ENCODE peak calls at places on chromosomes 7 and 10, in eight cellular contexts. One of them, this sample, is unnamed.

GRCh38 chr10:24440817-24441790 is 232.2 kb downstream of the KIAA1217 start:
- DNase-seq in ascending aorta: no peak
- DNase-seq in AG10803: peak; percentile 63
- DNase-seq in glutamatergic neuron: peak; percentile 47
- DNase-seq in HFFc6: peak; percentile 51
- DNase-seq in PC-3: peak; percentile 38
- DNase-seq in ovary: no peak
- DNase-seq in WERI-Rb-1: no peak
- DNase-seq in this sample: no peak

GRCh38 chr10:101226506-101226887 is 2.8 kb downstream of the LBX1 start:
- DNase-seq in HFFc6: no peak
- DNase-seq in PC-3: no peak
- DNase-seq in AG10803: no peak
- DNase-seq in glutamatergic neuron: no peak
- DNase-seq in ascending aorta: no peak
- DNase-seq in ovary: no peak
- DNase-seq in WERI-Rb-1: no peak
- DNase-seq in this sample: no peak

GRCh38 chr10:37739181-37739580 is 118.2 kb downstream of the ZNF248 start:
- DNase-seq in AG10803: no peak
- DNase-seq in WERI-Rb-1: no peak
- DNase-seq in PC-3: no peak
- DNase-seq in glutamatergic neuron: no peak
- DNase-seq in ovary: no peak
- DNase-seq in ascending aorta: no peak
- DNase-seq in HFFc6: no peak
- DNase-seq in this sample: no peak

GRCh38 chr7:595621-596010 is 76.0 kb upstream of the PDGFA start:
- DNase-seq in glutamatergic neuron: no peak
- DNase-seq in HFFc6: no peak
- DNase-seq in WERI-Rb-1: no peak
- DNase-seq in AG10803: no peak
- DNase-seq in ascending aorta: no peak
- DNase-seq in PC-3: no peak
- DNase-seq in ovary: no peak
- DNase-seq in this sample: no peak

GRCh38 chr7:109967401-109967800 is 1123.5 kb upstream of the LRRN3 start:
- DNase-seq in ovary: no peak
- DNase-seq in WERI-Rb-1: no peak
- DNase-seq in AG10803: no peak
- DNase-seq in glutamatergic neuron: no peak
- DNase-seq in HFFc6: no peak
- DNase-seq in ascending aorta: no peak
- DNase-seq in PC-3: peak; percentile 55
- DNase-seq in this sample: no peak

GRCh38 chr10:75201793-75202307 is 8.7 kb upstream of the VDAC2 start:
- DNase-seq in AG10803: no peak
- DNase-seq in PC-3: peak; percentile 71
- DNase-seq in ascending aorta: peak; percentile 44
- DNase-seq in ovary: no peak
- DNase-seq in glutamatergic neuron: no peak
- DNase-seq in HFFc6: no peak
- DNase-seq in WERI-Rb-1: no peak
- DNase-seq in this sample: no peak

GRCh38 chr7:135710417-135711138 is 17.4 kb downstream of the SLC13A4 start:
- DNase-seq in WERI-Rb-1: no peak
- DNase-seq in AG10803: no peak
- DNase-seq in HFFc6: no peak
- DNase-seq in PC-3: peak; percentile 6
- DNase-seq in ascending aorta: no peak
- DNase-seq in ovary: no peak
- DNase-seq in glutamatergic neuron: no peak
- DNase-seq in this sample: no peak

GRCh38 chr10:100775346-100775745 is 30.0 kb downstream of the PAX2 start:
- DNase-seq in AG10803: peak; percentile 8
- DNase-seq in ovary: no peak
- DNase-seq in ascending aorta: no peak
- DNase-seq in WERI-Rb-1: no peak
- DNase-seq in HFFc6: no peak
- DNase-seq in glutamatergic neuron: no peak
- DNase-seq in PC-3: no peak
- DNase-seq in this sample: peak; percentile 22

GRCh38 chr10:70579234-70580002 is 23.1 kb downstream of the PRF1 start:
- DNase-seq in PC-3: peak; percentile 33
- DNase-seq in ascending aorta: no peak
- DNase-seq in glutamatergic neuron: no peak
- DNase-seq in ovary: no peak
- DNase-seq in AG10803: no peak
- DNase-seq in WERI-Rb-1: no peak
- DNase-seq in HFFc6: no peak
- DNase-seq in this sample: no peak

GRCh38 chr7:103870664-103871063 is 118.8 kb downstream of the RELN start:
- DNase-seq in glutamatergic neuron: no peak
- DNase-seq in WERI-Rb-1: no peak
- DNase-seq in AG10803: no peak
- DNase-seq in ascending aorta: no peak
- DNase-seq in ovary: no peak
- DNase-seq in HFFc6: no peak
- DNase-seq in PC-3: no peak
- DNase-seq in this sample: no peak

GRCh38 chr7:22860784-22861482 is 38.3 kb upstream of the TOMM7 start:
- DNase-seq in ovary: no peak
- DNase-seq in AG10803: peak; percentile 59
- DNase-seq in glutamatergic neuron: peak; percentile 44
- DNase-seq in WERI-Rb-1: peak; percentile 64
- DNase-seq in HFFc6: no peak
- DNase-seq in PC-3: peak; percentile 36
- DNase-seq in ascending aorta: no peak
- DNase-seq in this sample: no peak

GRCh38 chr10:132186488-132187413 is at the start of gene DPYSL4:
- DNase-seq in AG10803: peak; percentile 5
- DNase-seq in ascending aorta: no peak
- DNase-seq in glutamatergic neuron: peak; percentile 53
- DNase-seq in PC-3: peak; percentile 10
- DNase-seq in ovary: no peak
- DNase-seq in WERI-Rb-1: no peak
- DNase-seq in HFFc6: no peak
- DNase-seq in this sample: no peak

GRCh38 chr10:49351669-49352068 is 44.2 kb downstream of the DRGX start:
- DNase-seq in WERI-Rb-1: no peak
- DNase-seq in HFFc6: no peak
- DNase-seq in AG10803: no peak
- DNase-seq in glutamatergic neuron: no peak
- DNase-seq in ovary: no peak
- DNase-seq in PC-3: peak; percentile 78
- DNase-seq in ascending aorta: no peak
- DNase-seq in this sample: no peak

GRCh38 chr10:43322321-43322720 is 49.1 kb upstream of the FXYD4 start:
- DNase-seq in HFFc6: no peak
- DNase-seq in glutamatergic neuron: no peak
- DNase-seq in ascending aorta: no peak
- DNase-seq in AG10803: no peak
- DNase-seq in PC-3: no peak
- DNase-seq in WERI-Rb-1: no peak
- DNase-seq in ovary: no peak
- DNase-seq in this sample: no peak

GRCh38 chr10:62437696-62438095 is 63.5 kb downstream of the ZNF365 start:
- DNase-seq in ovary: no peak
- DNase-seq in ascending aorta: no peak
- DNase-seq in AG10803: peak; percentile 92
- DNase-seq in PC-3: peak; percentile 100
- DNase-seq in glutamatergic neuron: no peak
- DNase-seq in WERI-Rb-1: peak; percentile 9
- DNase-seq in HFFc6: peak; percentile 88
- DNase-seq in this sample: no peak

GRCh38 chr7:121006731-121007315 is 18.3 kb downstream of the CPED1 start:
- DNase-seq in ascending aorta: no peak
- DNase-seq in PC-3: no peak
- DNase-seq in AG10803: no peak
- DNase-seq in ovary: no peak
- DNase-seq in WERI-Rb-1: no peak
- DNase-seq in glutamatergic neuron: no peak
- DNase-seq in HFFc6: no peak
- DNase-seq in this sample: no peak

GRCh38 chr10:102381983-102382382 is 13.5 kb upstream of the NFKB2 start:
- DNase-seq in AG10803: no peak
- DNase-seq in WERI-Rb-1: no peak
- DNase-seq in ovary: no peak
- DNase-seq in glutamatergic neuron: no peak
- DNase-seq in PC-3: no peak
- DNase-seq in HFFc6: no peak
- DNase-seq in ascending aorta: no peak
- DNase-seq in this sample: no peak

GRCh38 chr10:50417906-50418697 is 166.8 kb upstream of the ASAH2 start:
- DNase-seq in HFFc6: peak; percentile 88
- DNase-seq in AG10803: peak; percentile 91
- DNase-seq in ascending aorta: peak; percentile 79
- DNase-seq in PC-3: peak; percentile 65
- DNase-seq in WERI-Rb-1: no peak
- DNase-seq in glutamatergic neuron: peak; percentile 53
- DNase-seq in ovary: peak; percentile 71
- DNase-seq in this sample: no peak

GRCh38 chr10:82742901-82743300 is 867.9 kb downstream of the NRG3 start:
- DNase-seq in glutamatergic neuron: no peak
- DNase-seq in PC-3: no peak
- DNase-seq in WERI-Rb-1: no peak
- DNase-seq in AG10803: no peak
- DNase-seq in ascending aorta: no peak
- DNase-seq in HFFc6: no peak
- DNase-seq in ovary: no peak
- DNase-seq in this sample: no peak

GRCh38 chr10:110081914-110082313 is 74.1 kb downstream of the ADD3 start:
- DNase-seq in PC-3: peak; percentile 85
- DNase-seq in ovary: no peak
- DNase-seq in AG10803: peak; percentile 9
- DNase-seq in ascending aorta: no peak
- DNase-seq in glutamatergic neuron: no peak
- DNase-seq in HFFc6: peak; percentile 18
- DNase-seq in WERI-Rb-1: no peak
- DNase-seq in this sample: no peak

GRCh38 chr10:42940487-42941157 is 136.2 kb upstream of the RET start:
- DNase-seq in ovary: no peak
- DNase-seq in AG10803: no peak
- DNase-seq in WERI-Rb-1: no peak
- DNase-seq in HFFc6: no peak
- DNase-seq in PC-3: no peak
- DNase-seq in ascending aorta: peak; percentile 43
- DNase-seq in glutamatergic neuron: no peak
- DNase-seq in this sample: no peak

GRCh38 chr7:158495780-158496179 is 91.8 kb downstream of the PTPRN2 start:
- DNase-seq in PC-3: peak; percentile 35
- DNase-seq in ascending aorta: no peak
- DNase-seq in AG10803: no peak
- DNase-seq in HFFc6: no peak
- DNase-seq in glutamatergic neuron: peak; percentile 74
- DNase-seq in ovary: no peak
- DNase-seq in WERI-Rb-1: peak; percentile 56
- DNase-seq in this sample: no peak

GRCh38 chr10:63866747-63867140 is 345.5 kb downstream of the REEP3 start:
- DNase-seq in glutamatergic neuron: no peak
- DNase-seq in ascending aorta: no peak
- DNase-seq in PC-3: peak; percentile 75
- DNase-seq in HFFc6: peak; percentile 21
- DNase-seq in ovary: no peak
- DNase-seq in WERI-Rb-1: no peak
- DNase-seq in AG10803: no peak
- DNase-seq in this sample: no peak
- TF ChIP-seq CTCF in glutamatergic neuron: peak; percentile 70
- TF ChIP-seq CTCF in ascending aorta: no peak
- TF ChIP-seq CTCF in PC-3: peak; percentile 61
- TF ChIP-seq CTCF in HFFc6: peak; percentile 67
- TF ChIP-seq CTCF in ovary: no peak
- TF ChIP-seq CTCF in WERI-Rb-1: no peak
- TF ChIP-seq CTCF in AG10803: no peak
- TF ChIP-seq CTCF in this sample: peak; percentile 17

GRCh38 chr7:151152935-151153513 is 14.5 kb downstream of the GBX1 start:
- DNase-seq in HFFc6: no peak
- DNase-seq in ovary: no peak
- DNase-seq in glutamatergic neuron: no peak
- DNase-seq in WERI-Rb-1: no peak
- DNase-seq in PC-3: no peak
- DNase-seq in AG10803: no peak
- DNase-seq in ascending aorta: no peak
- DNase-seq in this sample: no peak
- TF ChIP-seq CTCF in HFFc6: peak; percentile 15
- TF ChIP-seq CTCF in ovary: no peak
- TF ChIP-seq CTCF in glutamatergic neuron: no peak
- TF ChIP-seq CTCF in WERI-Rb-1: no peak
- TF ChIP-seq CTCF in PC-3: peak; percentile 21
- TF ChIP-seq CTCF in AG10803: peak; percentile 19
- TF ChIP-seq CTCF in ascending aorta: no peak
- TF ChIP-seq CTCF in this sample: peak; percentile 30

DNA sequence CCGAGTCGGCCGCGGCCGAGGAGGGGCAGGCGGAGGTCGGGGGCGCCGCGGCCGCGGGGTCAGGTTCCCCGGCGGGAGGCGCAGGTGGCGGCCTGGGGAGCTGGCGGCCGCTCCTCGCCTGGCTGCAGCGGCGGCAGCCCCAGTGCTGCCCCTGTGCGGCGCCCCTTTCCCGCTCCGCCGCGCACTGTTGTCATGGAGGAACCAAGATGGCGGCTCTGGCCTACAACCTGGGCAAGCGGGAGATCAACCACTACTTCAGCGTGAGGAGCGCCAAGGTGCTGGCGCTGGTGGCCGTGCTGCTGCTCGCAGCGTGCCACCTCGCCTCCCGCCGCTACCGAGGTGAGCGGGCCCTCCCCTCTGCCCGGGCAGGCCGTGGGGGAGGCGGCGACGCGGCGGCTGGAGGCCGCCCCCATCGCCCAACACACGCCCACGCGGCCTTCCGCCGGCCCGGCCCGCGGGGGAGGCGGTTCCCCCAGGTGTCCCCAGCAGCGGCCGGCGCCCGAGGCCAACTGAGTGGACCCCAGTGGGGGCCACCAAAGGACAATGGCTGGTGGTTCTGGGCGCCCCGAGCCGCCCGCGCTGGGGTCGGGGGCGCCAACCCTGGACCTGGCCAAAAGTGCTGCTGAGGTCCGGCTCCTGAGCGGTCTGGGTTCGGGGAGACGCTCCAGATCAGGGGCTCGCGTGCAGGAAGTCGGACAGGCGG is 421 bp downstream of the CASD1 start:
- DNase-seq in ovary: peak; percentile 79
- DNase-seq in ascending aorta: peak; percentile 74
- DNase-seq in AG10803: peak; percentile 55
- DNase-seq in HFFc6: peak; percentile 43
- DNase-seq in PC-3: peak; percentile 54
- DNase-seq in WERI-Rb-1: peak; percentile 79
- DNase-seq in glutamatergic neuron: peak; percentile 78
- DNase-seq in this sample: no peak
- TF ChIP-seq CTCF in ovary: no peak
- TF ChIP-seq CTCF in ascending aorta: peak; percentile 8
- TF ChIP-seq CTCF in AG10803: no peak
- TF ChIP-seq CTCF in HFFc6: peak; percentile 45
- TF ChIP-seq CTCF in PC-3: no peak
- TF ChIP-seq CTCF in WERI-Rb-1: peak; percentile 36
- TF ChIP-seq CTCF in glutamatergic neuron: no peak
- TF ChIP-seq CTCF in this sample: no peak

GRCh38 chr10:91643700-91644099 is 10.8 kb upstream of the PPP1R3C start:
- DNase-seq in ascending aorta: no peak
- DNase-seq in WERI-Rb-1: peak; percentile 40
- DNase-seq in ovary: no peak
- DNase-seq in AG10803: no peak
- DNase-seq in glutamatergic neuron: peak; percentile 45
- DNase-seq in PC-3: peak; percentile 63
- DNase-seq in HFFc6: no peak
- DNase-seq in this sample: no peak
- TF ChIP-seq CTCF in ascending aorta: no peak
- TF ChIP-seq CTCF in WERI-Rb-1: peak; percentile 52
- TF ChIP-seq CTCF in ovary: no peak
- TF ChIP-seq CTCF in AG10803: peak; percentile 29
- TF ChIP-seq CTCF in glutamatergic neuron: peak; percentile 58
- TF ChIP-seq CTCF in PC-3: peak; percentile 61
- TF ChIP-seq CTCF in HFFc6: peak; percentile 70
- TF ChIP-seq CTCF in this sample: peak; percentile 66

This sample was measured in epithelial cell of proximal tubule.